ENCODE peak calls at places on chromosomes 3 and 15, in eight cellular contexts. R, H, A, E, O, G, X and F are unnamed samples.

GRCh38 chr15:75776075-75776443 is 63.4 kb upstream of the CSPG4 start:
- DNase-seq in R (peak; percentile 80), H (peak; percentile 75), A (peak; percentile 79), E (no peak), O (no peak), G (no peak), X (no peak), F (no peak)

GRCh38 chr15:28267727-28268126 is 54.3 kb downstream of the HERC2 start:
- DNase-seq in R (no peak), H (no peak), A (no peak), E (no peak), O (no peak), G (no peak), X (no peak), F (no peak)

GRCh38 chr15:67109141-67110034 is 44.0 kb downstream of the SMAD3 start:
- DNase-seq in R (peak; percentile 96), H (peak; percentile 99), A (no peak), E (peak; percentile 76), O (peak; percentile 45), G (peak; percentile 71), X (no peak), F (peak; percentile 81)

GRCh38 chr15:101128191-101128590 is 123.7 kb downstream of the CHSY1 start:
- DNase-seq in R (peak; percentile 78), H (peak; percentile 93), A (peak; percentile 45), E (no peak), O (no peak), G (no peak), X (no peak), F (peak; percentile 82)

GRCh38 chr3:194447161-194447560 is 39.6 kb downstream of the ATP13A3 start:
- DNase-seq in R (no peak), H (no peak), A (no peak), E (no peak), O (no peak), G (no peak), X (no peak), F (no peak)

GRCh38 chr15:81293728-81294500 is 30.0 kb downstream of the STARD5 start:
- DNase-seq in R (no peak), H (no peak), A (no peak), E (no peak), O (no peak), G (no peak), X (peak; percentile 61), F (no peak)

GRCh38 chr3:145900056-145900829 is 260.7 kb downstream of the PLOD2 start:
- DNase-seq in R (no peak), H (no peak), A (no peak), E (no peak), O (no peak), G (no peak), X (no peak), F (no peak)

GRCh38 chr15:98280576-98280975 is 320.1 kb downstream of the ARRDC4 start:
- DNase-seq in R (no peak), H (no peak), A (no peak), E (no peak), O (no peak), G (no peak), X (no peak), F (no peak)

GRCh38 chr3:55765906-55766701 is 279.0 kb upstream of the WNT5A start:
- DNase-seq in R (no peak), H (no peak), A (no peak), E (no peak), O (peak; percentile 54), G (no peak), X (no peak), F (no peak)

GRCh38 chr3:119034256-119035013 is at the start of gene IGSF11:
- DNase-seq in R (peak; percentile 52), H (peak; percentile 50), A (peak; percentile 89), E (peak; percentile 79), O (peak; percentile 78), G (peak; percentile 53), X (peak; percentile 52), F (no peak)

GRCh38 chr15:40289140-40289775 is 6.4 kb upstream of the ANKRD63 start:
- DNase-seq in R (no peak), H (no peak), A (no peak), E (no peak), O (peak; percentile 78), G (no peak), X (no peak), F (no peak)

GRCh38 chr3:13537926-13538325 is 11.0 kb upstream of the FBLN2 start:
- DNase-seq in R (peak; percentile 92), H (peak; percentile 85), A (no peak), E (no peak), O (no peak), G (no peak), X (no peak), F (peak; percentile 92)

GRCh38 chr15:48976444-48977088 is 12.8 kb upstream of the SHC4 start:
- DNase-seq in R (no peak), H (no peak), A (peak; percentile 61), E (no peak), O (no peak), G (no peak), X (no peak), F (no peak)

GRCh38 chr15:75121547-75121946 is 80.1 kb upstream of the C15orf39 start:
- DNase-seq in R (no peak), H (no peak), A (no peak), E (no peak), O (no peak), G (no peak), X (no peak), F (no peak)

GRCh38 chr3:112136959-112137693 is 4.1 kb upstream of the GCSAM start:
- DNase-seq in R (no peak), H (peak; percentile 43), A (peak; percentile 83), E (no peak), O (no peak), G (no peak), X (no peak), F (no peak)

GRCh38 chr15:48385431-48385830 is 54.2 kb downstream of the DUT start:
- DNase-seq in R (no peak), H (peak; percentile 18), A (no peak), E (no peak), O (no peak), G (no peak), X (no peak), F (peak; percentile 85)

GRCh38 chr3:128984596-128984995 is 9.3 kb downstream of the CFAP92 start:
- DNase-seq in R (no peak), H (no peak), A (no peak), E (no peak), O (no peak), G (no peak), X (no peak), F (no peak)

GRCh38 chr3:17431477-17432045 is 310.9 kb downstream of the TBC1D5 start:
- DNase-seq in R (no peak), H (no peak), A (no peak), E (no peak), O (no peak), G (no peak), X (no peak), F (peak; percentile 23)

GRCh38 chr3:9786825-9787654 is 5.2 kb downstream of the TADA3 start:
- DNase-seq in R (no peak), H (no peak), A (peak; percentile 67), E (no peak), O (no peak), G (no peak), X (no peak), F (no peak)

GRCh38 chr3:9784876-9785443 is 7.3 kb downstream of the TADA3 start:
- DNase-seq in R (no peak), H (no peak), A (no peak), E (no peak), O (no peak), G (no peak), X (no peak), F (no peak)

GRCh38 chr3:9785602-9786001 is 6.7 kb downstream of the TADA3 start:
- DNase-seq in R (no peak), H (no peak), A (no peak), E (no peak), O (no peak), G (no peak), X (no peak), F (no peak)

GRCh38 chr3:9787714-9788113 is 4.6 kb downstream of the TADA3 start:
- DNase-seq in R (no peak), H (no peak), A (no peak), E (no peak), O (no peak), G (no peak), X (no peak), F (no peak)

DNA sequence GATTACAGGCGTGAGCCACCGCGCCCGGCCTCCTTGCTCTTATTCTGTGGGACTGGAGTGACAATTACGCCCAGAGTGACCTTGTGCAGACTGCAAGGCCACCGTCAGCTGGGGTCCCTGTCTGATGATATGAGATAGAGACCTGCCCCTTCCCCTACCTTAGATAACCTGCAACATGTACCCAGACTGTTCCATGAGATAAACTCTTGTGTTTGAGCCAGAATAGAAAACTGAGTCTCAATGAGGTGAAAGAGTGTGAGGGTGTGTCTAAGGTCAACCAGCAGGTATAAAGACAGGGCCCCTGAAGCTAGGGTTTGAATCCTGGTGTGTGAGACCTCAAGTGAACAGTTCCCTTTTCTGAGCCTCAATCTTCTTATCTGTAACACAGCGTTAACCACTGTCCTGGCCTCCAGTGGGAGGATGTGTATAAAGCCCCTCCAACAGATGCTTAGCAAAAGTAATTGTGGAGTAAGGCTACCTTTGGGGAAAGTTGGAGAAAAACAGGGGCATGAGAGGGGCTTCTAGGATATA is 6.0 kb downstream of the TADA3 start:
- DNase-seq in R (no peak), H (no peak), A (no peak), E (no peak), O (no peak), G (no peak), X (no peak), F (no peak)
- H3K36me3 ChIP-seq in R (peaks cover 76% of the 10 kb centered on the region), H (peaks cover 54% of the 10 kb centered on the region), A (peaks cover 75% of the 10 kb centered on the region), E (peaks cover 82% of the 10 kb centered on the region), O (peaks cover 4% of the 10 kb centered on the region), G (peaks cover 90% of the 10 kb centered on the region), X (peaks cover 14% of the 10 kb centered on the region), F (peaks cover 40% of the 10 kb centered on the region)

GRCh38 chr3:120326784-120327183 is 22.4 kb downstream of the LRRC58 start:
- DNase-seq in R (no peak), H (no peak), A (no peak), E (no peak), O (no peak), G (no peak), X (no peak), F (no peak)
- H3K36me3 ChIP-seq in R (peaks cover 20% of the 10 kb centered on the region), H (no peaks in the 10 kb centered on the region), A (peaks cover 17% of the 10 kb centered on the region), E (peaks cover 53% of the 10 kb centered on the region), O (peaks cover 12% of the 10 kb centered on the region), G (peaks cover 48% of the 10 kb centered on the region), X (peaks cover 10% of the 10 kb centered on the region), F (no peaks in the 10 kb centered on the region)

GRCh38 chr3:141447391-141447790 is 39.4 kb upstream of the RASA2 start:
- DNase-seq in R (no peak), H (no peak), A (no peak), E (no peak), O (no peak), G (no peak), X (no peak), F (no peak)
- H3K36me3 ChIP-seq in R (peaks cover 48% of the 10 kb centered on the region), H (peaks cover 23% of the 10 kb centered on the region), A (peaks cover 32% of the 10 kb centered on the region), E (peaks cover 47% of the 10 kb centered on the region), O (no peaks in the 10 kb centered on the region), G (peaks cover 45% of the 10 kb centered on the region), X (peaks cover 26% of the 10 kb centered on the region), F (peaks cover 19% of the 10 kb centered on the region)

DNA sequence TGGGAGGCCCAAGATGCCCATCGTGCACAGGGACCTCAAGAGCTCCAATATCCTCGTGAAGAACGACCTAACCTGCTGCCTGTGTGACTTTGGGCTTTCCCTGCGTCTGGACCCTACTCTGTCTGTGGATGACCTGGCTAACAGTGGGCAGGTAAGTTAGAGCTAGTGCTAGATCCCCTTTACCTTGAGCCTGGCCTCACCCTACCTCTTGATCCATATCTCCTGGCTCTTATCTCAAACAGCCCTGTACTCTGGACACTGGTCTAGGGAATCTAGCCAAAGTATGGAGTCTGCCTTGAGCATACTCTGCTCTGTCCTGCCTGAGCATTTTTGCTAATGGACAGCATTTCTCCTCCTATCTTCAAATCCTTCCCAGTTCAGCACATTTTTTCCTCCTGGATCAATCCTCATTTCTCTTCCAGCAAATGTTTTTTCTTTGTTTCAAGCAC is 65.9 kb downstream of the TGFBR2 start:
- DNase-seq in R (no peak), H (no peak), A (no peak), E (no peak), O (no peak), G (no peak), X (no peak), F (no peak)
- H3K36me3 ChIP-seq in R (peaks cover 59% of the 10 kb centered on the region), H (peaks cover 24% of the 10 kb centered on the region), A (peaks cover 73% of the 10 kb centered on the region), E (peaks cover 88% of the 10 kb centered on the region), O (peaks cover 3% of the 10 kb centered on the region), G (peaks cover 79% of the 10 kb centered on the region), X (peaks cover 54% of the 10 kb centered on the region), F (peaks cover 15% of the 10 kb centered on the region)